ENCODE peak calls at places on chromosomes 16 and 17, in six cellular contexts. D is tibial nerve, I is breast epithelium, O is adrenal gland, J is PC-3, M is A549. N is an unnamed sample. For H3K9me3, the result is how much of the 10 kb centered on the place peaks cover.

GRCh38 chr17:72717276-72717675 is 375.2 kb downstream of the SLC39A11 start:
- DNase-seq in M (no peak), J (no peak), D (no peak), O (no peak), I (no peak), N (no peak)

GRCh38 chr17:65572186-65572580 is 10.7 kb upstream of the AXIN2 start:
- DNase-seq in D (no peak), M (no peak), O (no peak), J (no peak), I (no peak), N (no peak)

GRCh38 chr17:15409721-15410247 is 57.6 kb downstream of the CDRT4 start:
- DNase-seq in O (no peak), I (peak), M (no peak), J (peak), D (peak), N (peak)

GRCh38 chr17:62093188-62094155 is 28.4 kb upstream of the MED13 start:
- DNase-seq in M (peak), I (no peak), J (peak), O (peak), D (no peak), N (peak)

GRCh38 chr17:67528751-67529436 is 151.8 kb downstream of the PITPNC1 start:
- DNase-seq in O (peak), D (peak), M (peak), I (no peak), J (peak), N (peak)

GRCh38 chr17:79098282-79098867 is 23.8 kb downstream of the ENGASE start:
- DNase-seq in J (no peak), D (no peak), O (no peak), I (no peak), M (no peak), N (no peak)

GRCh38 chr17:34059423-34060220 is 195.5 kb upstream of the CCL2 start:
- DNase-seq in D (no peak), J (no peak), O (no peak), M (no peak), I (no peak), N (no peak)

GRCh38 chr16:50467943-50468748 is 80.0 kb upstream of the NKD1 start:
- DNase-seq in D (no peak), O (peak), J (no peak), M (no peak), I (no peak), N (peak)

GRCh38 chr16:56849690-56850680 is 15.0 kb upstream of the SLC12A3 start:
- DNase-seq in O (no peak), D (no peak), I (no peak), J (no peak), M (no peak), N (no peak)

GRCh38 chr17:77352996-77353395 is 212.2 kb downstream of the SEC14L1 start:
- DNase-seq in D (no peak), J (no peak), I (no peak), O (no peak), M (no peak), N (no peak)

GRCh38 chr17:17783121-17783824 is 53.5 kb downstream of the SREBF1 start:
- DNase-seq in I (no peak), M (no peak), O (peak), J (peak), D (peak), N (peak)

GRCh38 chr17:20300399-20301037 is 166.8 kb downstream of the LGALS9B start:
- DNase-seq in D (no peak), O (peak), I (no peak), M (no peak), J (no peak), N (no peak)

GRCh38 chr17:7885357-7886226 is 3.0 kb upstream of the CHD3 start:
- DNase-seq in M (peak), I (peak), J (peak), D (peak), O (peak), N (peak)

GRCh38 chr16:64910351-64910750 is 211.5 kb downstream of the CDH11 start:
- DNase-seq in J (no peak), O (peak), I (no peak), D (no peak), M (no peak), N (peak)

GRCh38 chr16:6888536-6888935 is 444.1 kb upstream of the RBFOX1 start:
- DNase-seq in J (no peak), O (no peak), I (no peak), M (no peak), D (no peak), N (no peak)

GRCh38 chr16:71855937-71856662 is 10.3 kb downstream of the ATXN1L start:
- DNase-seq in O (no peak), D (no peak), J (no peak), I (no peak), M (no peak), N (no peak)

GRCh38 chr16:3866703-3867431 is 13.6 kb downstream of the CREBBP start:
- DNase-seq in D (no peak), M (no peak), J (no peak), O (no peak), I (no peak), N (no peak)

GRCh38 chr16:88348377-88349152 is 34.2 kb upstream of the ZNF469 start:
- DNase-seq in I (no peak), O (no peak), D (no peak), M (no peak), J (no peak), N (no peak)
- TF ChIP-seq CTCF in I (no peak), O (no peak), D (no peak), M (no peak), J (no peak), N (no peak)

GRCh38 chr17:60495260-60495659 is 30.8 kb downstream of the APPBP2 start:
- DNase-seq in J (no peak), I (no peak), O (no peak), D (no peak), M (no peak), N (no peak)

GRCh38 chr17:60496051-60496450 is 30.0 kb downstream of the APPBP2 start:
- DNase-seq in M (no peak), I (no peak), O (no peak), D (no peak), J (no peak), N (no peak)

GRCh38 chr17:60493847-60494321 is 32.2 kb downstream of the APPBP2 start:
- DNase-seq in I (no peak), M (no peak), J (no peak), O (no peak), D (no peak), N (no peak)

DNA sequence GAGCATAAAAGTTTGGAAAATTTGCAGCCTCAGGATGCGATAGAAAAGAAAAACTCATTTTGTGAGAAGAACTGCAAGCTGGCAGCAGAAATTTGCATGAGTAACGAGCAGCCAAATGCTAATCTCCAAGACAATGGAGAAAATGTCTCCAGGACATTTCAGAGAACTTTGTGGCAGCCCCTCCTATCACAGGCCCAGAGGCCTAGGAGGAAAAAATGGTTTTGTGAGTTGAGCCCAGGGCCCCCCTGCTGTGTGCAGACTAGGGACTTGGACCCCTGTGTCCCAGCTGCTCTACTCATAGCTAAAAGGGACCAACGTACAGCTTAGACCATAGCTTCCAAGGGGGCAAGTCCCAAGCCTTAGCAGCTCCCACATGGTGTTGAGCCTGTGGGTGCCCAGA is 34.3 kb downstream of the APPBP2 start:
- DNase-seq in O (no peak), I (no peak), J (no peak), D (no peak), M (no peak), N (no peak)
- H3K9me3 ChIP-seq in O (under half), I (under half), J (under half), D (under half), M (half or more), N (under half)

GRCh38 chr16:14436410-14436955 is 193.6 kb downstream of the PARN start:
- DNase-seq in M (no peak), D (no peak), O (no peak), I (no peak), J (no peak), N (peak)
- TF ChIP-seq CTCF in M (no peak), D (no peak), O (no peak), I (no peak), J (no peak), N (no peak)

GRCh38 chr16:10405386-10405939 is 19.6 kb downstream of the ATF7IP2 start:
- DNase-seq in J (no peak), O (peak), I (no peak), D (no peak), M (no peak), N (no peak)

GRCh38 chr16:10408824-10409381 is 23.0 kb downstream of the ATF7IP2 start:
- DNase-seq in J (peak), I (no peak), M (no peak), O (no peak), D (no peak), N (no peak)

GRCh38 chr16:10412935-10413601 is 27.2 kb downstream of the ATF7IP2 start:
- DNase-seq in J (no peak), M (no peak), O (no peak), D (no peak), I (no peak), N (no peak)

GRCh38 chr16:10410469-10410868 is 24.6 kb downstream of the ATF7IP2 start:
- DNase-seq in J (no peak), I (no peak), D (no peak), M (no peak), O (no peak), N (no peak)
- H3K9me3 ChIP-seq in J (under half), I (half or more), D (half or more), M (under half), O (under half), N (under half)

GRCh38 chr17:627051-627450 is 87.6 kb downstream of the VPS53 start:
- DNase-seq in I (no peak), O (no peak), J (no peak), M (no peak), D (no peak), N (no peak)
- TF ChIP-seq CTCF in I (no peak), O (no peak), J (no peak), M (no peak), D (no peak), N (no peak)

DNA sequence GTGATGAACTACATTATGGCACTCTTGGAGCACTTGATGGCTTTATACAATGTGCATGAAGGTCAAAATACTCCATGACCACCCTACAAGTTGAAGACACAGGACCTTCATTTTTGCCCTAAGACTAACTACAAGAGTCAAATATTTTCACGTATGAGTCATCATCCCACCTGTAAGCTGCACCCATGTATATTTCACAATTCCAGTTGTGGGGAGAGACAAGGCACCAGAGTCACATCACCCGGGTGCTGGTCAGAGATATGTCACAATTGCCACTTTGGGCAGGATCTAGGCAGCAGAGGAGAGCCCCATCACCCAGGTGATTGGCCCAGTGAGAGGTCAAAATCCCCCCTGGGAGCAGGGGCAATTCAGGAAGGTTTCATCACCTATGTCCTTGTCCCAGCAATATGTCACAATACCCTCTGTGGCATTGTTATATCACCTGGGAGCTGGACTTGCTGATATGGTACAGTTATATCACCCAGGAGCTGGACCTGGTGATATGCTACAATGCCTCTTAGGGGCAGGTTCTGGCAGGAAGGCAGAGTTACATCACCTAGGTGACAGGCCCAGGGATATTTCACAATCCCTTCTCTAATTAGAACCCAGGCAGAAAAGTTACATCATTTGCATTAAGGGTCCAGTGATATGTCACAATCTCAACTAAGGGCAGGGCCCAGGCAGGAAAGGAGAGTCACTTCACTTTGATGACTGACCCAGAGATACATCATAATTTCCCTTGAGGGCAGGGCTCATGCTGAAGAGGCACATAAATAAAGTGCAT is 1839.2 kb downstream of the TP53TG3F start:
- DNase-seq in O (no peak), D (no peak), I (no peak), M (no peak), J (no peak), N (no peak)
- H3K9me3 ChIP-seq in O (under half), D (under half), I (under half), M (under half), J (under half), N (under half)